ENCODE peak calls at places on chromosome 18, in six cellular contexts. A is head of caudate nucleus, E is naive B cell, I is WTC11, O is pons, V is activated T-cell treated with anti-CD3 and anti-CD28 coated beads for 1 hour. Y is an unnamed sample.

GRCh38 chr18:77000527-77000926 is 132.1 kb downstream of the MBP start:
- DNase-seq in A (no peak), E (peak; percentile 35), I (peak; percentile 57), O (peak; percentile 78), V (peak; percentile 39), Y (peak; percentile 64)

GRCh38 chr18:56323673-56324072 is 314.7 kb downstream of the TXNL1 start:
- DNase-seq in A (no peak), E (no peak), I (no peak), O (no peak), V (no peak), Y (peak; percentile 9)

GRCh38 chr18:47260924-47261701 is 9.7 kb upstream of the SKOR2 start:
- DNase-seq in A (no peak), E (no peak), I (peak; percentile 78), O (no peak), V (no peak), Y (peak; percentile 54)

GRCh38 chr18:3234457-3234856 is 13.1 kb upstream of the MYL12A start:
- DNase-seq in A (peak; percentile 48), E (no peak), I (no peak), O (no peak), V (no peak), Y (no peak)

GRCh38 chr18:69138088-69138487 is 262.6 kb upstream of the DOK6 start:
- DNase-seq in A (no peak), E (no peak), I (no peak), O (no peak), V (no peak), Y (no peak)

GRCh38 chr18:76450912-76451421 is 44.1 kb downstream of the ZNF516 start:
- DNase-seq in A (no peak), E (no peak), I (no peak), O (peak; percentile 73), V (no peak), Y (peak; percentile 60)

GRCh38 chr18:46042571-46043123 is 29.4 kb downstream of the PSTPIP2 start:
- DNase-seq in A (no peak), E (no peak), I (no peak), O (peak; percentile 62), V (no peak), Y (no peak)

GRCh38 chr18:50879302-50880107 is 587 bp downstream of the ME2 start:
- DNase-seq in A (peak; percentile 24), E (no peak), I (peak; percentile 52), O (peak; percentile 54), V (peak; percentile 6), Y (no peak)

GRCh38 chr18:27608742-27609141 is 423.6 kb upstream of the CHST9 start:
- DNase-seq in A (no peak), E (no peak), I (no peak), O (no peak), V (no peak), Y (no peak)

GRCh38 chr18:25896178-25896780 is 194.1 kb downstream of the SS18 start:
- DNase-seq in A (no peak), E (peak; percentile 21), I (peak; percentile 33), O (peak; percentile 5), V (no peak), Y (peak; percentile 70)

GRCh38 chr18:74544898-74545297 is 10.6 kb downstream of the CNDP1 start:
- DNase-seq in A (no peak), E (no peak), I (no peak), O (peak; percentile 61), V (no peak), Y (no peak)

GRCh38 chr18:21740474-21740723 is 193 bp upstream of the MIB1 start:
- DNase-seq in A (no peak), E (no peak), I (peak; percentile 99), O (peak; percentile 98), V (no peak), Y (no peak)

GRCh38 chr18:22167471-22168151 is 1.8 kb upstream of the GATA6 start:
- DNase-seq in A (no peak), E (no peak), I (peak; percentile 56), O (no peak), V (no peak), Y (peak; percentile 65)

GRCh38 chr18:67621025-67621713 is 104.6 kb upstream of the DSEL start:
- DNase-seq in A (no peak), E (no peak), I (no peak), O (no peak), V (no peak), Y (no peak)

GRCh38 chr18:57837917-57838548 is 34.9 kb upstream of the ATP8B1 start:
- DNase-seq in A (no peak), E (peak; percentile 58), I (no peak), O (no peak), V (no peak), Y (no peak)

GRCh38 chr18:23578891-23579653 is 7.2 kb downstream of the NPC1 start:
- DNase-seq in A (no peak), E (no peak), I (no peak), O (no peak), V (no peak), Y (no peak)

GRCh38 chr18:73766915-73767314 is 380.7 kb downstream of the FBXO15 start:
- DNase-seq in A (no peak), E (no peak), I (no peak), O (no peak), V (no peak), Y (no peak)

GRCh38 chr18:76256897-76257500 is 238.0 kb downstream of the ZNF516 start:
- DNase-seq in A (no peak), E (no peak), I (peak; percentile 41), O (peak; percentile 20), V (no peak), Y (peak; percentile 70)

GRCh38 chr18:36942264-36942663 is 113.3 kb downstream of the KIAA1328 start:
- DNase-seq in A (no peak), E (no peak), I (no peak), O (no peak), V (no peak), Y (peak; percentile 48)

GRCh38 chr18:53458944-53459580 is 765.4 kb downstream of the MBD2 start:
- DNase-seq in A (no peak), E (no peak), I (peak; percentile 24), O (peak; percentile 65), V (no peak), Y (peak; percentile 78)

GRCh38 chr18:524496-524895 is 24.0 kb upstream of the COLEC12 start:
- DNase-seq in A (no peak), E (no peak), I (no peak), O (no peak), V (no peak), Y (no peak)

Y was measured in neural progenitor cell.